ENCODE peak calls at places on chromosomes 2 and 18, in five cellular contexts. One of them, this sample, is unnamed.

GRCh38 chr2:159140070-159140774 is 146.3 kb downstream of the WDSUB1 start:
- DNase-seq in mucosa of gallbladder: no peak
- DNase-seq in RPMI7951: peak; percentile 95
- DNase-seq in pancreas: no peak
- DNase-seq in M059J: peak; percentile 93
- DNase-seq in this sample: no peak

GRCh38 chr2:185628985-185629384 is 109.6 kb upstream of the FSIP2 start:
- DNase-seq in M059J: peak; percentile 6
- DNase-seq in RPMI7951: peak; percentile 22
- DNase-seq in pancreas: no peak
- DNase-seq in mucosa of gallbladder: no peak
- DNase-seq in this sample: no peak

GRCh38 chr2:136005462-136006205 is 20.2 kb upstream of the DARS1 start:
- DNase-seq in mucosa of gallbladder: no peak
- DNase-seq in pancreas: no peak
- DNase-seq in RPMI7951: no peak
- DNase-seq in M059J: no peak
- DNase-seq in this sample: no peak

GRCh38 chr18:31551883-31552282 is 39.8 kb upstream of the TTR start:
- DNase-seq in RPMI7951: no peak
- DNase-seq in pancreas: no peak
- DNase-seq in M059J: no peak
- DNase-seq in mucosa of gallbladder: no peak
- DNase-seq in this sample: no peak

GRCh38 chr2:86094229-86094628 is 11.5 kb downstream of the POLR1A start:
- DNase-seq in RPMI7951: no peak
- DNase-seq in mucosa of gallbladder: no peak
- DNase-seq in pancreas: no peak
- DNase-seq in M059J: no peak
- DNase-seq in this sample: no peak

GRCh38 chr18:63677490-63678225 is 16.0 kb upstream of the SERPINB3 start:
- DNase-seq in M059J: peak; percentile 27
- DNase-seq in pancreas: no peak
- DNase-seq in RPMI7951: no peak
- DNase-seq in mucosa of gallbladder: no peak
- DNase-seq in this sample: no peak

GRCh38 chr2:230660294-230661060 is 52.2 kb upstream of the CAB39 start:
- DNase-seq in RPMI7951: no peak
- DNase-seq in M059J: no peak
- DNase-seq in pancreas: peak; percentile 49
- DNase-seq in mucosa of gallbladder: peak; percentile 53
- DNase-seq in this sample: no peak

GRCh38 chr18:13483316-13484270 is 242.8 kb downstream of the FAM210A start:
- DNase-seq in pancreas: no peak
- DNase-seq in M059J: no peak
- DNase-seq in RPMI7951: no peak
- DNase-seq in mucosa of gallbladder: no peak
- DNase-seq in this sample: no peak

GRCh38 chr2:9629222-9630000 is 1.4 kb downstream of the YWHAQ start:
- DNase-seq in M059J: peak; percentile 61
- DNase-seq in RPMI7951: peak; percentile 66
- DNase-seq in mucosa of gallbladder: no peak
- DNase-seq in pancreas: no peak
- DNase-seq in this sample: no peak

GRCh38 chr2:113073325-113073834 is 5.6 kb downstream of the IL1F10 start:
- DNase-seq in M059J: peak; percentile 10
- DNase-seq in pancreas: no peak
- DNase-seq in mucosa of gallbladder: no peak
- DNase-seq in RPMI7951: no peak
- DNase-seq in this sample: no peak

GRCh38 chr18:78722391-78722790 is 257.2 kb upstream of the SALL3 start:
- DNase-seq in pancreas: no peak
- DNase-seq in M059J: no peak
- DNase-seq in mucosa of gallbladder: no peak
- DNase-seq in RPMI7951: peak; percentile 0
- DNase-seq in this sample: no peak

GRCh38 chr18:37403100-37403781 is 162.4 kb downstream of the CELF4 start:
- DNase-seq in pancreas: peak; percentile 20
- DNase-seq in M059J: peak; percentile 96
- DNase-seq in RPMI7951: peak; percentile 94
- DNase-seq in mucosa of gallbladder: peak; percentile 38
- DNase-seq in this sample: no peak

GRCh38 chr2:15940661-15941482 is 522 bp downstream of the MYCN start:
- DNase-seq in M059J: no peak
- DNase-seq in pancreas: no peak
- DNase-seq in RPMI7951: no peak
- DNase-seq in mucosa of gallbladder: no peak
- DNase-seq in this sample: no peak

GRCh38 chr2:181991171-181991885 is 5.7 kb downstream of the PPP1R1C start:
- DNase-seq in mucosa of gallbladder: no peak
- DNase-seq in pancreas: no peak
- DNase-seq in RPMI7951: no peak
- DNase-seq in M059J: no peak
- DNase-seq in this sample: no peak

GRCh38 chr2:19357383-19358241 is 811 bp downstream of the OSR1 start:
- DNase-seq in M059J: peak; percentile 32
- DNase-seq in RPMI7951: no peak
- DNase-seq in mucosa of gallbladder: no peak
- DNase-seq in pancreas: no peak
- DNase-seq in this sample: no peak

GRCh38 chr2:53913721-53914120 is 54.0 kb upstream of the GPR75 start:
- DNase-seq in pancreas: no peak
- DNase-seq in mucosa of gallbladder: no peak
- DNase-seq in M059J: peak; percentile 47
- DNase-seq in RPMI7951: no peak
- DNase-seq in this sample: no peak

GRCh38 chr2:96102596-96103387 is 13.6 kb downstream of the ADRA2B start:
- DNase-seq in pancreas: no peak
- DNase-seq in RPMI7951: no peak
- DNase-seq in M059J: no peak
- DNase-seq in mucosa of gallbladder: no peak
- DNase-seq in this sample: no peak

GRCh38 chr18:63315879-63316278 is 3.7 kb downstream of the BCL2 start:
- DNase-seq in RPMI7951: no peak
- DNase-seq in pancreas: no peak
- DNase-seq in M059J: no peak
- DNase-seq in mucosa of gallbladder: no peak
- DNase-seq in this sample: no peak

GRCh38 chr2:163621445-163622004 is 114.3 kb downstream of the FIGN start:
- DNase-seq in pancreas: no peak
- DNase-seq in M059J: no peak
- DNase-seq in mucosa of gallbladder: no peak
- DNase-seq in RPMI7951: no peak
- DNase-seq in this sample: no peak

GRCh38 chr18:33440011-33440383 is 524 bp downstream of the CCDC178 start:
- DNase-seq in mucosa of gallbladder: peak; percentile 40
- DNase-seq in M059J: peak; percentile 1
- DNase-seq in pancreas: peak; percentile 41
- DNase-seq in RPMI7951: peak; percentile 1
- DNase-seq in this sample: peak; percentile 45

GRCh38 chr2:31334311-31335026 is 80.1 kb downstream of the XDH start:
- DNase-seq in RPMI7951: no peak
- DNase-seq in pancreas: no peak
- DNase-seq in M059J: peak; percentile 87
- DNase-seq in mucosa of gallbladder: no peak
- DNase-seq in this sample: no peak

GRCh38 chr2:45237850-45238542 is 228.7 kb upstream of the SIX2 start:
- DNase-seq in mucosa of gallbladder: no peak
- DNase-seq in M059J: peak; percentile 95
- DNase-seq in pancreas: no peak
- DNase-seq in RPMI7951: peak; percentile 98
- DNase-seq in this sample: no peak

GRCh38 chr2:235841863-235842262 is 326.3 kb downstream of the GBX2 start:
- DNase-seq in RPMI7951: no peak
- DNase-seq in pancreas: no peak
- DNase-seq in mucosa of gallbladder: no peak
- DNase-seq in M059J: no peak
- DNase-seq in this sample: no peak

GRCh38 chr2:157256621-157257020 is 884 bp upstream of the GALNT5 start:
- DNase-seq in pancreas: no peak
- DNase-seq in RPMI7951: peak; percentile 8
- DNase-seq in M059J: peak; percentile 12
- DNase-seq in mucosa of gallbladder: no peak
- DNase-seq in this sample: no peak

GRCh38 chr2:63064197-63064596 is 13.6 kb downstream of the OTX1 start:
- DNase-seq in pancreas: no peak
- DNase-seq in mucosa of gallbladder: no peak
- DNase-seq in M059J: peak; percentile 12
- DNase-seq in RPMI7951: no peak
- DNase-seq in this sample: no peak

GRCh38 chr2:3522851-3523481 is 3.6 kb upstream of the ADI1 start:
- DNase-seq in pancreas: no peak
- DNase-seq in M059J: no peak
- DNase-seq in RPMI7951: no peak
- DNase-seq in mucosa of gallbladder: peak; percentile 67
- DNase-seq in this sample: no peak

GRCh38 chr2:84888401-84889276 is 7.8 kb upstream of the TRABD2A start:
- DNase-seq in RPMI7951: peak; percentile 68
- DNase-seq in M059J: peak; percentile 72
- DNase-seq in mucosa of gallbladder: peak; percentile 38
- DNase-seq in pancreas: no peak
- DNase-seq in this sample: no peak

GRCh38 chr2:38170098-38170497 is 94.1 kb upstream of the CYP1B1 start:
- DNase-seq in mucosa of gallbladder: no peak
- DNase-seq in M059J: peak; percentile 82
- DNase-seq in pancreas: no peak
- DNase-seq in RPMI7951: peak; percentile 19
- DNase-seq in this sample: no peak

This sample was measured in right lobe of liver.